ENCODE peak calls at places on chromosome 16, in eight cellular contexts. V, Y, P, U, J, A, T and G are unnamed samples.

GRCh38 chr16:27781195-27781524 is 231.2 kb downstream of the KATNIP start:
- DNase-seq in V (no peak), Y (no peak), P (no peak), U (no peak), J (no peak), A (no peak), T (peak), G (no peak)

GRCh38 chr16:69276143-69277115 is 34.7 kb upstream of the VPS4A start:
- DNase-seq in V (no peak), Y (no peak), P (no peak), U (peak), J (no peak), A (peak), T (peak), G (no peak)

GRCh38 chr16:81405702-81406113 is 38.9 kb upstream of the CMIP start:
- DNase-seq in V (no peak), Y (no peak), P (peak), U (peak), J (no peak), A (no peak), T (peak), G (no peak)

GRCh38 chr16:77898671-77899211 is 110.4 kb downstream of the VAT1L start:
- DNase-seq in V (no peak), Y (no peak), P (peak), U (peak), J (no peak), A (no peak), T (no peak), G (no peak)

GRCh38 chr16:86096850-86097249 is 197.9 kb downstream of the IRF8 start:
- DNase-seq in V (no peak), Y (no peak), P (no peak), U (no peak), J (no peak), A (no peak), T (no peak), G (no peak)

GRCh38 chr16:81861503-81861902 is 82.4 kb downstream of the PLCG2 start:
- DNase-seq in V (no peak), Y (no peak), P (no peak), U (no peak), J (no peak), A (no peak), T (no peak), G (no peak)

GRCh38 chr16:1152123-1152638 is 725 bp upstream of the CACNA1H start:
- DNase-seq in V (no peak), Y (peak), P (no peak), U (no peak), J (peak), A (no peak), T (no peak), G (no peak)

GRCh38 chr16:8751481-8752311 is 45.7 kb downstream of the TMEM186 start:
- DNase-seq in V (no peak), Y (no peak), P (peak), U (peak), J (no peak), A (no peak), T (peak), G (no peak)

GRCh38 chr16:1096164-1097082 is at the start of gene C1QTNF8:
- DNase-seq in V (no peak), Y (no peak), P (no peak), U (no peak), J (no peak), A (no peak), T (no peak), G (no peak)

GRCh38 chr16:89064606-89065444 is 28.8 kb upstream of the ACSF3 start:
- DNase-seq in V (no peak), Y (no peak), P (no peak), U (no peak), J (no peak), A (no peak), T (no peak), G (no peak)

GRCh38 chr16:17359778-17360177 is 111.0 kb downstream of the XYLT1 start:
- DNase-seq in V (no peak), Y (no peak), P (peak), U (peak), J (no peak), A (no peak), T (peak), G (no peak)

GRCh38 chr16:397736-398332 is 835 bp downstream of the NME4 start:
- DNase-seq in V (no peak), Y (no peak), P (no peak), U (no peak), J (peak), A (peak), T (peak), G (no peak)

GRCh38 chr16:75305364-75306101 is 54.1 kb upstream of the BCAR1 start:
- DNase-seq in V (no peak), Y (no peak), P (peak), U (peak), J (no peak), A (peak), T (peak), G (no peak)

GRCh38 chr16:58506241-58507194 is 6.6 kb downstream of the NDRG4 start:
- DNase-seq in V (no peak), Y (no peak), P (no peak), U (no peak), J (no peak), A (no peak), T (no peak), G (no peak)

GRCh38 chr16:64406661-64407267 is 715.1 kb downstream of the CDH11 start:
- DNase-seq in V (no peak), Y (no peak), P (no peak), U (no peak), J (no peak), A (no peak), T (no peak), G (no peak)

GRCh38 chr16:81715358-81716196 is 63.5 kb upstream of the PLCG2 start:
- DNase-seq in V (no peak), Y (no peak), P (no peak), U (no peak), J (no peak), A (no peak), T (no peak), G (no peak)

GRCh38 chr16:85555549-85556455 is 57.3 kb upstream of the GSE1 start:
- DNase-seq in V (no peak), Y (no peak), P (no peak), U (no peak), J (no peak), A (no peak), T (peak), G (peak)

GRCh38 chr16:27766166-27766925 is 216.4 kb downstream of the KATNIP start:
- DNase-seq in V (no peak), Y (no peak), P (no peak), U (no peak), J (no peak), A (no peak), T (no peak), G (no peak)

GRCh38 chr16:70592106-70592571 is 54.2 kb upstream of the IL34 start:
- DNase-seq in V (peak), Y (no peak), P (no peak), U (no peak), J (no peak), A (no peak), T (no peak), G (no peak)

GRCh38 chr16:54193656-54194007 is 93.0 kb downstream of the IRX3 start:
- DNase-seq in V (peak), Y (no peak), P (peak), U (peak), J (peak), A (peak), T (peak), G (peak)

GRCh38 chr16:87426423-87427215 is 34.5 kb downstream of the MAP1LC3B start:
- DNase-seq in V (no peak), Y (no peak), P (no peak), U (no peak), J (no peak), A (no peak), T (no peak), G (no peak)

GRCh38 chr16:67910162-67910561 is 17.1 kb downstream of the PSKH1 start:
- DNase-seq in V (no peak), Y (no peak), P (no peak), U (peak), J (no peak), A (no peak), T (peak), G (no peak)

GRCh38 chr16:11255737-11256656 is at the start of gene SOCS1:
- DNase-seq in V (peak), Y (peak), P (peak), U (peak), J (peak), A (peak), T (peak), G (peak)

GRCh38 chr16:84726670-84727467 is 27.1 kb downstream of the USP10 start:
- DNase-seq in V (no peak), Y (no peak), P (no peak), U (no peak), J (no peak), A (no peak), T (no peak), G (no peak)

GRCh38 chr16:87219287-87219909 is 97.8 kb downstream of the C16orf95 start:
- DNase-seq in V (no peak), Y (no peak), P (no peak), U (no peak), J (no peak), A (no peak), T (no peak), G (no peak)

GRCh38 chr16:57698812-57699405 is 4.3 kb downstream of the DRC7 start:
- DNase-seq in V (no peak), Y (no peak), P (no peak), U (no peak), J (no peak), A (no peak), T (no peak), G (no peak)

GRCh38 chr16:59886021-59886420 is 1151.9 kb upstream of the GOT2 start:
- DNase-seq in V (no peak), Y (no peak), P (no peak), U (peak), J (no peak), A (no peak), T (peak), G (no peak)